ENCODE peak calls at places on chromosomes 7 and 10, in nine cellular contexts. One of them, this sample, is unnamed.

GRCh38 chr10:21146446-21146789 is 249.3 kb upstream of the NEBL start:
- DNase-seq in progenitor cell of endocrine pancreas: no peak
- DNase-seq in tibial artery: no peak
- DNase-seq in HL-60: no peak
- DNase-seq in PC-9: no peak
- DNase-seq in adrenal gland: no peak
- DNase-seq in IMR-90: no peak
- DNase-seq in spleen: no peak
- DNase-seq in coronary artery: no peak
- DNase-seq in this sample: no peak

GRCh38 chr10:24973163-24973562 is 20.8 kb upstream of the PRTFDC1 start:
- DNase-seq in progenitor cell of endocrine pancreas: no peak
- DNase-seq in tibial artery: no peak
- DNase-seq in IMR-90: no peak
- DNase-seq in PC-9: no peak
- DNase-seq in adrenal gland: no peak
- DNase-seq in HL-60: no peak
- DNase-seq in spleen: no peak
- DNase-seq in coronary artery: no peak
- DNase-seq in this sample: no peak

GRCh38 chr7:100886142-100886935 is 3.2 kb downstream of the UFSP1 start:
- DNase-seq in progenitor cell of endocrine pancreas: no peak
- DNase-seq in PC-9: no peak
- DNase-seq in adrenal gland: no peak
- DNase-seq in coronary artery: no peak
- DNase-seq in spleen: peak
- DNase-seq in tibial artery: no peak
- DNase-seq in HL-60: no peak
- DNase-seq in IMR-90: no peak
- DNase-seq in this sample: no peak

GRCh38 chr7:154987571-154987970 is 15.4 kb downstream of the PAXIP1 start:
- DNase-seq in coronary artery: no peak
- DNase-seq in IMR-90: no peak
- DNase-seq in spleen: no peak
- DNase-seq in adrenal gland: no peak
- DNase-seq in HL-60: no peak
- DNase-seq in tibial artery: no peak
- DNase-seq in PC-9: no peak
- DNase-seq in progenitor cell of endocrine pancreas: no peak
- DNase-seq in this sample: no peak

GRCh38 chr7:28230273-28230672 is 49.7 kb upstream of the JAZF1 start:
- DNase-seq in coronary artery: no peak
- DNase-seq in spleen: no peak
- DNase-seq in tibial artery: no peak
- DNase-seq in progenitor cell of endocrine pancreas: no peak
- DNase-seq in adrenal gland: no peak
- DNase-seq in IMR-90: no peak
- DNase-seq in PC-9: no peak
- DNase-seq in HL-60: no peak
- DNase-seq in this sample: no peak

GRCh38 chr10:5546891-5547683 is 22.3 kb downstream of the CALML3 start:
- DNase-seq in progenitor cell of endocrine pancreas: no peak
- DNase-seq in HL-60: no peak
- DNase-seq in adrenal gland: no peak
- DNase-seq in spleen: peak
- DNase-seq in coronary artery: no peak
- DNase-seq in PC-9: peak
- DNase-seq in tibial artery: peak
- DNase-seq in IMR-90: peak
- DNase-seq in this sample: no peak

GRCh38 chr7:8627322-8627721 is 193.9 kb downstream of the NXPH1 start:
- DNase-seq in PC-9: no peak
- DNase-seq in adrenal gland: peak
- DNase-seq in coronary artery: no peak
- DNase-seq in IMR-90: no peak
- DNase-seq in spleen: no peak
- DNase-seq in HL-60: no peak
- DNase-seq in tibial artery: no peak
- DNase-seq in progenitor cell of endocrine pancreas: no peak
- DNase-seq in this sample: no peak

GRCh38 chr10:125633517-125633999 is 49.4 kb downstream of the TEX36 start:
- DNase-seq in spleen: no peak
- DNase-seq in adrenal gland: no peak
- DNase-seq in PC-9: peak
- DNase-seq in IMR-90: no peak
- DNase-seq in tibial artery: no peak
- DNase-seq in progenitor cell of endocrine pancreas: no peak
- DNase-seq in HL-60: no peak
- DNase-seq in coronary artery: no peak
- DNase-seq in this sample: no peak

GRCh38 chr7:20197125-20197524 is 20.1 kb downstream of the MACC1 start:
- DNase-seq in coronary artery: no peak
- DNase-seq in tibial artery: no peak
- DNase-seq in PC-9: no peak
- DNase-seq in adrenal gland: no peak
- DNase-seq in spleen: no peak
- DNase-seq in HL-60: no peak
- DNase-seq in progenitor cell of endocrine pancreas: no peak
- DNase-seq in IMR-90: peak
- DNase-seq in this sample: no peak

GRCh38 chr7:20198295-20198694 is 18.9 kb downstream of the MACC1 start:
- DNase-seq in progenitor cell of endocrine pancreas: no peak
- DNase-seq in IMR-90: no peak
- DNase-seq in tibial artery: no peak
- DNase-seq in HL-60: no peak
- DNase-seq in PC-9: no peak
- DNase-seq in coronary artery: no peak
- DNase-seq in spleen: no peak
- DNase-seq in adrenal gland: no peak
- DNase-seq in this sample: no peak

GRCh38 chr7:20200361-20200760 is 16.8 kb downstream of the MACC1 start:
- DNase-seq in progenitor cell of endocrine pancreas: no peak
- DNase-seq in adrenal gland: no peak
- DNase-seq in tibial artery: no peak
- DNase-seq in coronary artery: no peak
- DNase-seq in HL-60: no peak
- DNase-seq in IMR-90: no peak
- DNase-seq in PC-9: no peak
- DNase-seq in spleen: no peak
- DNase-seq in this sample: no peak

GRCh38 chr7:20199015-20199737 is 18.0 kb downstream of the MACC1 start:
- DNase-seq in spleen: peak
- DNase-seq in tibial artery: peak
- DNase-seq in adrenal gland: no peak
- DNase-seq in HL-60: peak
- DNase-seq in progenitor cell of endocrine pancreas: no peak
- DNase-seq in IMR-90: peak
- DNase-seq in coronary artery: no peak
- DNase-seq in PC-9: peak
- DNase-seq in this sample: peak

DNA sequence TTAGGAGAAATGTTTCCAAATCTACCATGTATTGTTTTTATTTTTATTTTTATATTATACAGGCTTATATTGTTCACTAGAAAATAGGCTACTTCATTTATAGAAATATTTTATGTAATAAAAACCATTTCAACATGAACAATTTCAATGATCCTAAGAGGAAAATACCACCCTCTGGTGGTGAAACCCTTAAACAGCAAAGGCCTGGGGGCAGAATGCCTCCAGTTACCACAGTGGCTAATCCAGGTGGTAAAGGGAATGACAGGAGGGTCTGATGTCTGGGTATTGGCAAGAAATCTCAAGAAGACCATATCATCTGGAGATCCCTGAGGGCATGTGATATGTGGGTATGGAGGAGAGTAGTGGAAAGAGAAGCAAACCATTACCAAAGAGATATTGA is 19.3 kb downstream of the MACC1 start:
- DNase-seq in coronary artery: no peak
- DNase-seq in PC-9: no peak
- DNase-seq in adrenal gland: no peak
- DNase-seq in tibial artery: no peak
- DNase-seq in IMR-90: no peak
- DNase-seq in HL-60: no peak
- DNase-seq in progenitor cell of endocrine pancreas: no peak
- DNase-seq in spleen: no peak
- DNase-seq in this sample: no peak
- TF ChIP-seq CTCF in coronary artery: no peak
- TF ChIP-seq CTCF in PC-9: peak
- TF ChIP-seq CTCF in adrenal gland: peak
- TF ChIP-seq CTCF in tibial artery: no peak
- TF ChIP-seq CTCF in IMR-90: peak
- TF ChIP-seq CTCF in HL-60: no peak
- TF ChIP-seq CTCF in progenitor cell of endocrine pancreas: peak
- TF ChIP-seq CTCF in spleen: peak
- TF ChIP-seq CTCF in this sample: no peak

GRCh38 chr7:98880485-98880884 is 2.2 kb downstream of the TRRAP start:
- DNase-seq in IMR-90: no peak
- DNase-seq in progenitor cell of endocrine pancreas: no peak
- DNase-seq in coronary artery: peak
- DNase-seq in spleen: no peak
- DNase-seq in tibial artery: no peak
- DNase-seq in HL-60: no peak
- DNase-seq in PC-9: no peak
- DNase-seq in adrenal gland: no peak
- DNase-seq in this sample: no peak

GRCh38 chr7:98877692-98878364 is 504 bp upstream of the TRRAP start:
- DNase-seq in coronary artery: peak
- DNase-seq in tibial artery: no peak
- DNase-seq in HL-60: no peak
- DNase-seq in progenitor cell of endocrine pancreas: no peak
- DNase-seq in adrenal gland: no peak
- DNase-seq in IMR-90: no peak
- DNase-seq in spleen: no peak
- DNase-seq in PC-9: no peak
- DNase-seq in this sample: no peak

GRCh38 chr7:98878365-98879197 is at the start of gene TRRAP:
- DNase-seq in progenitor cell of endocrine pancreas: peak
- DNase-seq in tibial artery: peak
- DNase-seq in adrenal gland: peak
- DNase-seq in coronary artery: peak
- DNase-seq in IMR-90: peak
- DNase-seq in spleen: peak
- DNase-seq in PC-9: peak
- DNase-seq in HL-60: peak
- DNase-seq in this sample: peak

GRCh38 chr7:98879989-98880337 is 1.6 kb downstream of the TRRAP start:
- DNase-seq in progenitor cell of endocrine pancreas: no peak
- DNase-seq in tibial artery: no peak
- DNase-seq in PC-9: no peak
- DNase-seq in HL-60: no peak
- DNase-seq in spleen: no peak
- DNase-seq in coronary artery: peak
- DNase-seq in adrenal gland: no peak
- DNase-seq in IMR-90: no peak
- DNase-seq in this sample: no peak

DNA sequence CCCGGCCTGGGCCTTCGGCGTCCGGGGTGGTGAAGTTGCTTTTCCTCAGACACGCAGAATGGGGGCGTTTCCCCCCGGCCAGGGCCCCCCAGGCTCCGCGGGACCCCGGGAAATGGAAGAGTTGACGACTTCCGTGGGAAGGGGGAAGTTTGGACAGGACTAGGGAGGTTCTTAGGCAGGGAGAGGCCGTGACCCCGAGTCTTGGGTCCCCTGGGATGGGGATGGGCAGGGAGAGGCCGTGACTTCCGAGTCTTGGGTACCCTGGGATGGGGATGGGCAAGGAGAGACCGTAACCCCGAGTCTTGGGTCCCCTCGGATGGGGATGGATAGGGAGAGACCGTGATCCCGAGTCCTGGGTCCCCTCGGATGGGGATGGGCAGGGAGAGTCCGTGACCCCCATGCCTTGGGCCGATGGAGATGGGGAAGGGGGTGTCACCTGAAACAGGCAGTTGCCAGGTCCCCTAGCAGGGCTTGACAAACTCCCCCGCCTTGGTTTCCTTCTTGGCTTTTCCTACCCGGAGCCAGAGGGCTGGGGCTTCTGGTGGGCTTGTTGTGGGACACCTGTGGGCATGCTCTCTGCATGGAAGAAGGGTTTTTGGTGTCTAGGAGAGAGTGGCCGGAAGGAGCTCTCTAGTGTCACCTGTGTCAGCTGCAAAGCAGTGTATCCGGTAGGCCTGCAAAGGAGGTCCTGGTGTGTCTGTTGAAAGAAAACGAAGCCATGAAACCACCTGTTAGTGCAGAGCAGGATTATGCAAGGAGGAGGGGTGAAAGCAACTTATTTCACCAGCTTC is 1.1 kb downstream of the TRRAP start:
- DNase-seq in PC-9: peak
- DNase-seq in spleen: peak
- DNase-seq in progenitor cell of endocrine pancreas: no peak
- DNase-seq in adrenal gland: no peak
- DNase-seq in HL-60: peak
- DNase-seq in tibial artery: no peak
- DNase-seq in coronary artery: peak
- DNase-seq in IMR-90: peak
- DNase-seq in this sample: peak
- TF ChIP-seq CTCF in PC-9: peak
- TF ChIP-seq CTCF in spleen: peak
- TF ChIP-seq CTCF in progenitor cell of endocrine pancreas: peak
- TF ChIP-seq CTCF in adrenal gland: no peak
- TF ChIP-seq CTCF in HL-60: peak
- TF ChIP-seq CTCF in tibial artery: no peak
- TF ChIP-seq CTCF in coronary artery: no peak
- TF ChIP-seq CTCF in IMR-90: peak
- TF ChIP-seq CTCF in this sample: no peak

GRCh38 chr7:41694490-41694889 is 8.4 kb downstream of the INHBA start:
- DNase-seq in coronary artery: no peak
- DNase-seq in tibial artery: no peak
- DNase-seq in adrenal gland: no peak
- DNase-seq in progenitor cell of endocrine pancreas: no peak
- DNase-seq in HL-60: no peak
- DNase-seq in spleen: no peak
- DNase-seq in PC-9: no peak
- DNase-seq in IMR-90: peak
- DNase-seq in this sample: no peak

GRCh38 chr7:41696323-41696916 is 6.5 kb downstream of the INHBA start:
- DNase-seq in tibial artery: peak
- DNase-seq in PC-9: peak
- DNase-seq in HL-60: peak
- DNase-seq in spleen: peak
- DNase-seq in IMR-90: peak
- DNase-seq in progenitor cell of endocrine pancreas: peak
- DNase-seq in coronary artery: no peak
- DNase-seq in adrenal gland: peak
- DNase-seq in this sample: no peak

GRCh38 chr7:41691286-41691966 is 11.5 kb downstream of the INHBA start:
- DNase-seq in IMR-90: peak
- DNase-seq in PC-9: no peak
- DNase-seq in coronary artery: no peak
- DNase-seq in tibial artery: no peak
- DNase-seq in HL-60: no peak
- DNase-seq in progenitor cell of endocrine pancreas: no peak
- DNase-seq in adrenal gland: no peak
- DNase-seq in spleen: no peak
- DNase-seq in this sample: no peak

GRCh38 chr7:41695661-41696322 is 7.1 kb downstream of the INHBA start:
- DNase-seq in tibial artery: no peak
- DNase-seq in spleen: no peak
- DNase-seq in adrenal gland: no peak
- DNase-seq in coronary artery: no peak
- DNase-seq in IMR-90: peak
- DNase-seq in HL-60: no peak
- DNase-seq in progenitor cell of endocrine pancreas: no peak
- DNase-seq in PC-9: no peak
- DNase-seq in this sample: no peak

GRCh38 chr7:41693150-41693997 is 9.5 kb downstream of the INHBA start:
- DNase-seq in IMR-90: peak
- DNase-seq in adrenal gland: no peak
- DNase-seq in spleen: no peak
- DNase-seq in PC-9: no peak
- DNase-seq in coronary artery: no peak
- DNase-seq in tibial artery: no peak
- DNase-seq in HL-60: peak
- DNase-seq in progenitor cell of endocrine pancreas: no peak
- DNase-seq in this sample: no peak
- TF ChIP-seq CTCF in IMR-90: peak
- TF ChIP-seq CTCF in adrenal gland: peak
- TF ChIP-seq CTCF in spleen: peak
- TF ChIP-seq CTCF in PC-9: peak
- TF ChIP-seq CTCF in coronary artery: peak
- TF ChIP-seq CTCF in tibial artery: peak
- TF ChIP-seq CTCF in HL-60: no peak
- TF ChIP-seq CTCF in progenitor cell of endocrine pancreas: peak
- TF ChIP-seq CTCF in this sample: no peak

GRCh38 chr10:103967433-103968142 is 648 bp downstream of the SLK start:
- DNase-seq in progenitor cell of endocrine pancreas: no peak
- DNase-seq in coronary artery: no peak
- DNase-seq in HL-60: peak
- DNase-seq in tibial artery: no peak
- DNase-seq in adrenal gland: peak
- DNase-seq in spleen: no peak
- DNase-seq in PC-9: no peak
- DNase-seq in IMR-90: no peak
- DNase-seq in this sample: no peak
- TF ChIP-seq CTCF in progenitor cell of endocrine pancreas: no peak
- TF ChIP-seq CTCF in coronary artery: no peak
- TF ChIP-seq CTCF in HL-60: no peak
- TF ChIP-seq CTCF in tibial artery: peak
- TF ChIP-seq CTCF in adrenal gland: no peak
- TF ChIP-seq CTCF in spleen: no peak
- TF ChIP-seq CTCF in PC-9: no peak
- TF ChIP-seq CTCF in IMR-90: no peak
- TF ChIP-seq CTCF in this sample: no peak

This sample was measured in activated B cell treated with CpG ODN at 0.5 μM for 24 hours.